ENCODE peak calls at places on chromosomes 3 and 15, in ten cellular contexts. One of them, this sample, is unnamed.

GRCh38 chr15:69055251-69055650 is 40.8 kb downstream of the NOX5 start:
- DNase-seq in Panc1: no peak
- DNase-seq in MCF 10A: no peak
- DNase-seq in neural crest cell: no peak
- DNase-seq in cardiac fibroblast: no peak
- DNase-seq in neural progenitor cell: no peak
- DNase-seq in lower lobe of right lung: no peak
- DNase-seq in lung: no peak
- DNase-seq in suprapubic skin: no peak
- DNase-seq in CD8-positive, alpha-beta T cell: no peak
- DNase-seq in this sample: no peak

GRCh38 chr3:16529264-16529663 is 15.8 kb upstream of the RFTN1 start:
- DNase-seq in MCF 10A: no peak
- DNase-seq in neural crest cell: no peak
- DNase-seq in cardiac fibroblast: peak
- DNase-seq in suprapubic skin: no peak
- DNase-seq in CD8-positive, alpha-beta T cell: no peak
- DNase-seq in lung: no peak
- DNase-seq in neural progenitor cell: no peak
- DNase-seq in Panc1: no peak
- DNase-seq in lower lobe of right lung: no peak
- DNase-seq in this sample: no peak

GRCh38 chr3:195095035-195095703 is 175.8 kb downstream of the XXYLT1 start:
- DNase-seq in MCF 10A: no peak
- DNase-seq in neural crest cell: no peak
- DNase-seq in suprapubic skin: no peak
- DNase-seq in cardiac fibroblast: no peak
- DNase-seq in CD8-positive, alpha-beta T cell: no peak
- DNase-seq in lung: no peak
- DNase-seq in lower lobe of right lung: peak
- DNase-seq in Panc1: no peak
- DNase-seq in neural progenitor cell: no peak
- DNase-seq in this sample: peak

GRCh38 chr3:19866751-19867347 is 67.2 kb downstream of the EFHB start:
- DNase-seq in neural crest cell: peak
- DNase-seq in cardiac fibroblast: peak
- DNase-seq in suprapubic skin: no peak
- DNase-seq in lower lobe of right lung: no peak
- DNase-seq in CD8-positive, alpha-beta T cell: peak
- DNase-seq in Panc1: peak
- DNase-seq in MCF 10A: peak
- DNase-seq in neural progenitor cell: peak
- DNase-seq in lung: no peak
- DNase-seq in this sample: peak

GRCh38 chr3:112391648-112392047 is 58.7 kb downstream of the CD200 start:
- DNase-seq in neural progenitor cell: no peak
- DNase-seq in CD8-positive, alpha-beta T cell: no peak
- DNase-seq in lower lobe of right lung: no peak
- DNase-seq in cardiac fibroblast: peak
- DNase-seq in suprapubic skin: no peak
- DNase-seq in lung: no peak
- DNase-seq in Panc1: no peak
- DNase-seq in neural crest cell: no peak
- DNase-seq in MCF 10A: no peak
- DNase-seq in this sample: no peak

GRCh38 chr15:68704496-68705021 is 116.1 kb downstream of the ANP32A start:
- DNase-seq in Panc1: no peak
- DNase-seq in suprapubic skin: no peak
- DNase-seq in lung: peak
- DNase-seq in neural crest cell: no peak
- DNase-seq in lower lobe of right lung: no peak
- DNase-seq in CD8-positive, alpha-beta T cell: no peak
- DNase-seq in cardiac fibroblast: peak
- DNase-seq in neural progenitor cell: peak
- DNase-seq in MCF 10A: no peak
- DNase-seq in this sample: no peak

GRCh38 chr3:129491794-129492193 is 36.6 kb upstream of the RHO start:
- DNase-seq in neural crest cell: no peak
- DNase-seq in lung: no peak
- DNase-seq in Panc1: no peak
- DNase-seq in MCF 10A: no peak
- DNase-seq in suprapubic skin: no peak
- DNase-seq in CD8-positive, alpha-beta T cell: no peak
- DNase-seq in neural progenitor cell: no peak
- DNase-seq in cardiac fibroblast: no peak
- DNase-seq in lower lobe of right lung: no peak
- DNase-seq in this sample: no peak

GRCh38 chr3:126886217-126886616 is 96.7 kb upstream of the PLXNA1 start:
- DNase-seq in lung: no peak
- DNase-seq in neural progenitor cell: no peak
- DNase-seq in suprapubic skin: no peak
- DNase-seq in CD8-positive, alpha-beta T cell: no peak
- DNase-seq in Panc1: no peak
- DNase-seq in cardiac fibroblast: peak
- DNase-seq in neural crest cell: no peak
- DNase-seq in lower lobe of right lung: no peak
- DNase-seq in MCF 10A: no peak
- DNase-seq in this sample: no peak

GRCh38 chr3:107432013-107432515 is 54.8 kb downstream of the CCDC54 start:
- DNase-seq in neural crest cell: no peak
- DNase-seq in lower lobe of right lung: no peak
- DNase-seq in CD8-positive, alpha-beta T cell: no peak
- DNase-seq in MCF 10A: peak
- DNase-seq in Panc1: no peak
- DNase-seq in lung: no peak
- DNase-seq in neural progenitor cell: peak
- DNase-seq in cardiac fibroblast: peak
- DNase-seq in suprapubic skin: no peak
- DNase-seq in this sample: no peak

GRCh38 chr15:74156678-74157411 is 16.7 kb upstream of the ISLR start:
- DNase-seq in lung: no peak
- DNase-seq in lower lobe of right lung: no peak
- DNase-seq in neural progenitor cell: no peak
- DNase-seq in CD8-positive, alpha-beta T cell: no peak
- DNase-seq in neural crest cell: no peak
- DNase-seq in MCF 10A: no peak
- DNase-seq in cardiac fibroblast: no peak
- DNase-seq in Panc1: no peak
- DNase-seq in suprapubic skin: peak
- DNase-seq in this sample: peak

DNA sequence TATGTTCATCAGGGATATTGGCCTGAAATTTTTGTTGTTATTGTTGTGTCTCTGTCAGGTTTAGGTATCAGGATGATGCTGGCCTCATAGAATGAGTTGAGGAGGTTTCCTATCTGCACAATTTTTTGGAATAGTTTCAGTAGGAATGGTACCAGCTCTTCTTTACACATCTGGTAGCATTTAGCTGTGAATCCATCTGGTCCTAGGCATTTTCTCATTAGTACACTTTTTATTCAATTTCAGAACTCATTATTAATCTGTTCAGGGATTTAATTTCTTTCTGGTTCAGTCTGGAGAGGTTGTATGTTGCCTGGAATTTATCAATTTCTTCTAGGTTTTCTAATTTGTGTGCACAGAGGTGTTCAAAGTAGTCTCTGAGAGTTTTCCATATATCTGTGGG is 57.0 kb downstream of the STRIT1 start:
- DNase-seq in MCF 10A: no peak
- DNase-seq in cardiac fibroblast: no peak
- DNase-seq in neural progenitor cell: no peak
- DNase-seq in Panc1: no peak
- DNase-seq in CD8-positive, alpha-beta T cell: no peak
- DNase-seq in suprapubic skin: no peak
- DNase-seq in neural crest cell: no peak
- DNase-seq in lung: no peak
- DNase-seq in lower lobe of right lung: no peak
- DNase-seq in this sample: no peak
- TF ChIP-seq CTCF in MCF 10A: no peak
- TF ChIP-seq CTCF in cardiac fibroblast: no peak
- TF ChIP-seq CTCF in neural progenitor cell: no peak
- TF ChIP-seq CTCF in Panc1: no peak
- TF ChIP-seq CTCF in CD8-positive, alpha-beta T cell: no peak
- TF ChIP-seq CTCF in suprapubic skin: no peak
- TF ChIP-seq CTCF in neural crest cell: no peak
- TF ChIP-seq CTCF in lung: no peak
- TF ChIP-seq CTCF in lower lobe of right lung: no peak
- TF ChIP-seq CTCF in this sample: no peak

GRCh38 chr3:52277972-52278509 is 408 bp downstream of the WDR82 start:
- DNase-seq in neural crest cell: peak
- DNase-seq in lower lobe of right lung: peak
- DNase-seq in lung: peak
- DNase-seq in CD8-positive, alpha-beta T cell: no peak
- DNase-seq in MCF 10A: peak
- DNase-seq in neural progenitor cell: peak
- DNase-seq in suprapubic skin: no peak
- DNase-seq in cardiac fibroblast: no peak
- DNase-seq in Panc1: no peak
- DNase-seq in this sample: peak
- TF ChIP-seq CTCF in neural crest cell: peak
- TF ChIP-seq CTCF in lower lobe of right lung: peak
- TF ChIP-seq CTCF in lung: no peak
- TF ChIP-seq CTCF in CD8-positive, alpha-beta T cell: peak
- TF ChIP-seq CTCF in MCF 10A: peak
- TF ChIP-seq CTCF in neural progenitor cell: peak
- TF ChIP-seq CTCF in suprapubic skin: no peak
- TF ChIP-seq CTCF in cardiac fibroblast: peak
- TF ChIP-seq CTCF in Panc1: no peak
- TF ChIP-seq CTCF in this sample: peak

GRCh38 chr3:45365060-45365459 is 23.3 kb upstream of the LARS2 start:
- DNase-seq in MCF 10A: no peak
- DNase-seq in neural crest cell: no peak
- DNase-seq in cardiac fibroblast: no peak
- DNase-seq in lower lobe of right lung: no peak
- DNase-seq in neural progenitor cell: no peak
- DNase-seq in Panc1: no peak
- DNase-seq in suprapubic skin: no peak
- DNase-seq in CD8-positive, alpha-beta T cell: no peak
- DNase-seq in lung: no peak
- DNase-seq in this sample: no peak

GRCh38 chr3:45367451-45367850 is 20.9 kb upstream of the LARS2 start:
- DNase-seq in MCF 10A: no peak
- DNase-seq in lung: no peak
- DNase-seq in lower lobe of right lung: no peak
- DNase-seq in cardiac fibroblast: peak
- DNase-seq in Panc1: no peak
- DNase-seq in CD8-positive, alpha-beta T cell: no peak
- DNase-seq in neural progenitor cell: no peak
- DNase-seq in neural crest cell: no peak
- DNase-seq in suprapubic skin: no peak
- DNase-seq in this sample: no peak

GRCh38 chr3:45362768-45363167 is 25.6 kb upstream of the LARS2 start:
- DNase-seq in cardiac fibroblast: peak
- DNase-seq in MCF 10A: no peak
- DNase-seq in suprapubic skin: no peak
- DNase-seq in neural crest cell: no peak
- DNase-seq in neural progenitor cell: no peak
- DNase-seq in lower lobe of right lung: peak
- DNase-seq in lung: peak
- DNase-seq in Panc1: no peak
- DNase-seq in CD8-positive, alpha-beta T cell: no peak
- DNase-seq in this sample: no peak

GRCh38 chr3:45366305-45366704 is 22.1 kb upstream of the LARS2 start:
- DNase-seq in lung: no peak
- DNase-seq in neural progenitor cell: no peak
- DNase-seq in Panc1: no peak
- DNase-seq in lower lobe of right lung: no peak
- DNase-seq in MCF 10A: no peak
- DNase-seq in neural crest cell: no peak
- DNase-seq in cardiac fibroblast: no peak
- DNase-seq in suprapubic skin: no peak
- DNase-seq in CD8-positive, alpha-beta T cell: no peak
- DNase-seq in this sample: no peak

DNA sequence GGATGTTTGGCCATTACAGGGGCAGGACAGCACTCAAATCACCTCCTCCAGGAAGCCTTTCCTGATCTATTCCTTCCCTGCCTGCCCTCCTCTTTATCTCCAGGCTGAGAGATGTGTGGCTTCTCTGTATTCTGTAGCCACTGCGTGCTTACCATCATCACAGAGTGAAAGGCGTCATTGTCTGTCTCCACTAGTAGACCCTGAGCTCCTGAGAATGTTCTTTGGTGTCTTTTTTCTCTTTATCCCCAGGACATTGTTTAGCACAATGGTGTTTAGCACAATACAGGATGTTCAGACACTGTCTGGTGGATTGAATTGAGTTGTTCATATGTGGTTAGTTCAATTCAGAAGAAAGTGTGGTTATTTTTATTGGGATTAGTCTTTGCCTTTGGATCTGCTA is 26.2 kb upstream of the LARS2 start:
- DNase-seq in MCF 10A: no peak
- DNase-seq in lung: no peak
- DNase-seq in neural progenitor cell: peak
- DNase-seq in Panc1: no peak
- DNase-seq in suprapubic skin: no peak
- DNase-seq in cardiac fibroblast: no peak
- DNase-seq in CD8-positive, alpha-beta T cell: no peak
- DNase-seq in lower lobe of right lung: no peak
- DNase-seq in neural crest cell: no peak
- DNase-seq in this sample: no peak
- TF ChIP-seq CTCF in MCF 10A: no peak
- TF ChIP-seq CTCF in lung: no peak
- TF ChIP-seq CTCF in neural progenitor cell: no peak
- TF ChIP-seq CTCF in Panc1: no peak
- TF ChIP-seq CTCF in suprapubic skin: no peak
- TF ChIP-seq CTCF in cardiac fibroblast: no peak
- TF ChIP-seq CTCF in CD8-positive, alpha-beta T cell: no peak
- TF ChIP-seq CTCF in lower lobe of right lung: no peak
- TF ChIP-seq CTCF in neural crest cell: no peak
- TF ChIP-seq CTCF in this sample: no peak

GRCh38 chr15:79172801-79173460 is 82.4 kb upstream of the RASGRF1 start:
- DNase-seq in Panc1: no peak
- DNase-seq in MCF 10A: no peak
- DNase-seq in neural progenitor cell: no peak
- DNase-seq in cardiac fibroblast: no peak
- DNase-seq in lung: no peak
- DNase-seq in neural crest cell: no peak
- DNase-seq in lower lobe of right lung: no peak
- DNase-seq in CD8-positive, alpha-beta T cell: no peak
- DNase-seq in suprapubic skin: peak
- DNase-seq in this sample: no peak

GRCh38 chr15:79169531-79170123 is 79.0 kb upstream of the RASGRF1 start:
- DNase-seq in MCF 10A: peak
- DNase-seq in CD8-positive, alpha-beta T cell: no peak
- DNase-seq in neural progenitor cell: no peak
- DNase-seq in lung: no peak
- DNase-seq in Panc1: no peak
- DNase-seq in lower lobe of right lung: no peak
- DNase-seq in cardiac fibroblast: peak
- DNase-seq in suprapubic skin: no peak
- DNase-seq in neural crest cell: no peak
- DNase-seq in this sample: no peak

GRCh38 chr15:79170256-79170664 is 79.7 kb upstream of the RASGRF1 start:
- DNase-seq in lung: no peak
- DNase-seq in cardiac fibroblast: peak
- DNase-seq in CD8-positive, alpha-beta T cell: no peak
- DNase-seq in neural crest cell: no peak
- DNase-seq in Panc1: no peak
- DNase-seq in MCF 10A: peak
- DNase-seq in neural progenitor cell: no peak
- DNase-seq in suprapubic skin: no peak
- DNase-seq in lower lobe of right lung: no peak
- DNase-seq in this sample: no peak

GRCh38 chr15:79171320-79172031 is 80.9 kb upstream of the RASGRF1 start:
- DNase-seq in MCF 10A: no peak
- DNase-seq in suprapubic skin: no peak
- DNase-seq in neural progenitor cell: no peak
- DNase-seq in cardiac fibroblast: no peak
- DNase-seq in lower lobe of right lung: no peak
- DNase-seq in CD8-positive, alpha-beta T cell: peak
- DNase-seq in neural crest cell: no peak
- DNase-seq in Panc1: no peak
- DNase-seq in lung: no peak
- DNase-seq in this sample: no peak

GRCh38 chr15:79172032-79172481 is 81.5 kb upstream of the RASGRF1 start:
- DNase-seq in lower lobe of right lung: no peak
- DNase-seq in suprapubic skin: peak
- DNase-seq in CD8-positive, alpha-beta T cell: peak
- DNase-seq in MCF 10A: no peak
- DNase-seq in neural crest cell: no peak
- DNase-seq in lung: no peak
- DNase-seq in neural progenitor cell: peak
- DNase-seq in Panc1: no peak
- DNase-seq in cardiac fibroblast: peak
- DNase-seq in this sample: no peak
- TF ChIP-seq CTCF in lower lobe of right lung: no peak
- TF ChIP-seq CTCF in suprapubic skin: no peak
- TF ChIP-seq CTCF in CD8-positive, alpha-beta T cell: no peak
- TF ChIP-seq CTCF in MCF 10A: no peak
- TF ChIP-seq CTCF in neural crest cell: peak
- TF ChIP-seq CTCF in lung: no peak
- TF ChIP-seq CTCF in neural progenitor cell: peak
- TF ChIP-seq CTCF in Panc1: no peak
- TF ChIP-seq CTCF in cardiac fibroblast: no peak
- TF ChIP-seq CTCF in this sample: peak